ENCODE peak calls at places on chromosomes 11 and 22, in eight cellular contexts. One of them, this sample, is unnamed.

GRCh38 chr22:50469377-50470305 is 5.2 kb downstream of the SBF1 start:
- DNase-seq in dorsolateral prefrontal cortex: no peak
- DNase-seq in body of pancreas: peak; percentile 77
- DNase-seq in skeletal muscle cell: no peak
- DNase-seq in HCT116: peak; percentile 8
- DNase-seq in upper lobe of left lung: peak; percentile 83
- DNase-seq in cardiac fibroblast: peak; percentile 16
- DNase-seq in vagina: no peak
- DNase-seq in this sample: no peak

GRCh38 chr11:126477526-126478275 is 122.2 kb downstream of the ST3GAL4 start:
- DNase-seq in upper lobe of left lung: no peak
- DNase-seq in vagina: no peak
- DNase-seq in cardiac fibroblast: no peak
- DNase-seq in skeletal muscle cell: no peak
- DNase-seq in dorsolateral prefrontal cortex: no peak
- DNase-seq in body of pancreas: no peak
- DNase-seq in HCT116: no peak
- DNase-seq in this sample: no peak

GRCh38 chr11:84691830-84692229 is 935.3 kb downstream of the DLG2 start:
- DNase-seq in vagina: no peak
- DNase-seq in upper lobe of left lung: no peak
- DNase-seq in body of pancreas: no peak
- DNase-seq in HCT116: no peak
- DNase-seq in skeletal muscle cell: no peak
- DNase-seq in dorsolateral prefrontal cortex: no peak
- DNase-seq in cardiac fibroblast: no peak
- DNase-seq in this sample: no peak

GRCh38 chr11:44316388-44317240 is 6.7 kb upstream of the ALX4 start:
- DNase-seq in upper lobe of left lung: no peak
- DNase-seq in vagina: no peak
- DNase-seq in HCT116: no peak
- DNase-seq in skeletal muscle cell: no peak
- DNase-seq in cardiac fibroblast: no peak
- DNase-seq in dorsolateral prefrontal cortex: no peak
- DNase-seq in body of pancreas: no peak
- DNase-seq in this sample: no peak

GRCh38 chr11:109076870-109077269 is 345.1 kb upstream of the C11orf87 start:
- DNase-seq in upper lobe of left lung: no peak
- DNase-seq in vagina: no peak
- DNase-seq in body of pancreas: no peak
- DNase-seq in dorsolateral prefrontal cortex: no peak
- DNase-seq in skeletal muscle cell: no peak
- DNase-seq in HCT116: no peak
- DNase-seq in cardiac fibroblast: peak; percentile 26
- DNase-seq in this sample: no peak

GRCh38 chr11:23226331-23226909 is 366.1 kb upstream of the CCDC179 start:
- DNase-seq in dorsolateral prefrontal cortex: no peak
- DNase-seq in skeletal muscle cell: peak; percentile 45
- DNase-seq in HCT116: no peak
- DNase-seq in vagina: no peak
- DNase-seq in cardiac fibroblast: peak; percentile 26
- DNase-seq in upper lobe of left lung: no peak
- DNase-seq in body of pancreas: no peak
- DNase-seq in this sample: no peak

GRCh38 chr11:47185305-47186075 is 744 bp downstream of the PACSIN3 start:
- DNase-seq in skeletal muscle cell: no peak
- DNase-seq in dorsolateral prefrontal cortex: peak; percentile 41
- DNase-seq in body of pancreas: peak; percentile 79
- DNase-seq in vagina: no peak
- DNase-seq in upper lobe of left lung: peak; percentile 77
- DNase-seq in cardiac fibroblast: peak; percentile 43
- DNase-seq in HCT116: no peak
- DNase-seq in this sample: no peak

GRCh38 chr11:128022007-128022368 is 565.4 kb downstream of the ETS1 start:
- DNase-seq in vagina: no peak
- DNase-seq in cardiac fibroblast: peak; percentile 62
- DNase-seq in body of pancreas: no peak
- DNase-seq in upper lobe of left lung: no peak
- DNase-seq in skeletal muscle cell: peak; percentile 15
- DNase-seq in dorsolateral prefrontal cortex: no peak
- DNase-seq in HCT116: no peak
- DNase-seq in this sample: no peak

GRCh38 chr22:44379817-44380560 is 67.2 kb upstream of the SHISAL1 start:
- DNase-seq in dorsolateral prefrontal cortex: no peak
- DNase-seq in vagina: no peak
- DNase-seq in upper lobe of left lung: no peak
- DNase-seq in HCT116: no peak
- DNase-seq in body of pancreas: peak; percentile 2
- DNase-seq in cardiac fibroblast: no peak
- DNase-seq in skeletal muscle cell: no peak
- DNase-seq in this sample: no peak

GRCh38 chr22:37607010-37607911 is 1.4 kb upstream of the GGA1 start:
- DNase-seq in vagina: no peak
- DNase-seq in cardiac fibroblast: peak; percentile 69
- DNase-seq in upper lobe of left lung: peak; percentile 95
- DNase-seq in body of pancreas: peak; percentile 95
- DNase-seq in dorsolateral prefrontal cortex: peak; percentile 95
- DNase-seq in skeletal muscle cell: no peak
- DNase-seq in HCT116: peak; percentile 83
- DNase-seq in this sample: no peak

GRCh38 chr22:35523167-35523928 is 17.3 kb upstream of the RASD2 start:
- DNase-seq in dorsolateral prefrontal cortex: no peak
- DNase-seq in skeletal muscle cell: no peak
- DNase-seq in vagina: no peak
- DNase-seq in cardiac fibroblast: no peak
- DNase-seq in HCT116: no peak
- DNase-seq in upper lobe of left lung: no peak
- DNase-seq in body of pancreas: no peak
- DNase-seq in this sample: no peak

GRCh38 chr22:49391436-49391835 is 436.2 kb downstream of the BRD1 start:
- DNase-seq in dorsolateral prefrontal cortex: no peak
- DNase-seq in HCT116: no peak
- DNase-seq in skeletal muscle cell: no peak
- DNase-seq in body of pancreas: no peak
- DNase-seq in cardiac fibroblast: no peak
- DNase-seq in vagina: peak; percentile 61
- DNase-seq in upper lobe of left lung: no peak
- DNase-seq in this sample: no peak

GRCh38 chr11:60942207-60942606 is 9.8 kb downstream of the SLC15A3 start:
- DNase-seq in vagina: no peak
- DNase-seq in dorsolateral prefrontal cortex: no peak
- DNase-seq in body of pancreas: no peak
- DNase-seq in cardiac fibroblast: no peak
- DNase-seq in HCT116: no peak
- DNase-seq in upper lobe of left lung: no peak
- DNase-seq in skeletal muscle cell: no peak
- DNase-seq in this sample: no peak

GRCh38 chr11:2432171-2432621 is 12.1 kb downstream of the TRPM5 start:
- DNase-seq in body of pancreas: no peak
- DNase-seq in skeletal muscle cell: no peak
- DNase-seq in vagina: no peak
- DNase-seq in dorsolateral prefrontal cortex: no peak
- DNase-seq in HCT116: no peak
- DNase-seq in cardiac fibroblast: no peak
- DNase-seq in upper lobe of left lung: no peak
- DNase-seq in this sample: no peak

GRCh38 chr11:67498544-67498972 is 6.6 kb downstream of the PITPNM1 start:
- DNase-seq in body of pancreas: no peak
- DNase-seq in vagina: no peak
- DNase-seq in skeletal muscle cell: no peak
- DNase-seq in upper lobe of left lung: no peak
- DNase-seq in HCT116: no peak
- DNase-seq in dorsolateral prefrontal cortex: no peak
- DNase-seq in cardiac fibroblast: no peak
- DNase-seq in this sample: no peak

GRCh38 chr11:76830639-76831312 is 29.9 kb upstream of the ACER3 start:
- DNase-seq in cardiac fibroblast: peak; percentile 77
- DNase-seq in vagina: no peak
- DNase-seq in body of pancreas: peak; percentile 39
- DNase-seq in upper lobe of left lung: no peak
- DNase-seq in dorsolateral prefrontal cortex: peak; percentile 75
- DNase-seq in HCT116: no peak
- DNase-seq in skeletal muscle cell: peak; percentile 58
- DNase-seq in this sample: peak; percentile 67

GRCh38 chr22:20062766-20063083 is 17.3 kb upstream of the DGCR8 start:
- DNase-seq in vagina: no peak
- DNase-seq in HCT116: peak; percentile 29
- DNase-seq in upper lobe of left lung: no peak
- DNase-seq in skeletal muscle cell: no peak
- DNase-seq in dorsolateral prefrontal cortex: no peak
- DNase-seq in body of pancreas: no peak
- DNase-seq in cardiac fibroblast: peak; percentile 52
- DNase-seq in this sample: peak; percentile 3

GRCh38 chr11:66915866-66916265 is 42.3 kb downstream of the PC start:
- DNase-seq in body of pancreas: no peak
- DNase-seq in dorsolateral prefrontal cortex: no peak
- DNase-seq in vagina: no peak
- DNase-seq in upper lobe of left lung: no peak
- DNase-seq in skeletal muscle cell: no peak
- DNase-seq in cardiac fibroblast: no peak
- DNase-seq in HCT116: no peak
- DNase-seq in this sample: no peak

GRCh38 chr11:660681-661444 is 23.8 kb downstream of the DRD4 start:
- DNase-seq in body of pancreas: no peak
- DNase-seq in skeletal muscle cell: no peak
- DNase-seq in dorsolateral prefrontal cortex: no peak
- DNase-seq in cardiac fibroblast: no peak
- DNase-seq in upper lobe of left lung: no peak
- DNase-seq in HCT116: no peak
- DNase-seq in vagina: no peak
- DNase-seq in this sample: no peak

GRCh38 chr11:120751550-120751949 is 240.0 kb downstream of the GRIK4 start:
- DNase-seq in vagina: no peak
- DNase-seq in HCT116: no peak
- DNase-seq in dorsolateral prefrontal cortex: no peak
- DNase-seq in cardiac fibroblast: no peak
- DNase-seq in upper lobe of left lung: no peak
- DNase-seq in skeletal muscle cell: no peak
- DNase-seq in body of pancreas: no peak
- DNase-seq in this sample: no peak

DNA sequence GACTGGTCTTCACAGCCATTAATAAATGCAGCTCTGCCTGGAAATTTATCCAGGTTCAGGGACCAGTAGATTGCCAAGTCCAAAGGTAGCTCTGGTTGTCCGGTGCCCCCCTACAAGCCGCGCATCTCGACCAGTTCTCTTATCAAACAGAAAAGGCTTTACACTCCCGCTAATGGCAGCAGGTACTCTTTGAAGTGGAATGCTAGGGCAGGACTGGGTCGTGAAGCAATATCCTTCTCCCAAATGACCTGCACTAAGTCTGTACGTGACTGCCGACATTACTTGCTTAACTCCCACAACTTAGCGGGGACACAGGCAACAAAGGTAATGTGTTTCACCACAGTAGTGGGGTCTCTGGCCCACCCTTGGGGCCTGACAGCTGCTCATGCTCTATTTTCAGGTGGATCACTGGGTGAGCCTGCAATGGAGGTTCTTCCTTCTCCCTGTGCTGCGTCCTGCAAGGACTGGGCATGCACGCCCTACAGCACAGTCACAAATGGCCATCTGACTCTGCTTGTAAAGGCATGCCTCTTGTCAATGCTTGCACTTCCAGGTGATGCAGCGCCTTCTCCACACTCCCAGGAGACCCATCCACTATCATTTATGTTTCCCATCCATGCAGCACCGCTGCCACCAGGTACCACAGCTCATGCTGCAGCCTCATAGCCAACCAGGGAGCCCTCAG is 96.2 kb upstream of the CTSC start:
- DNase-seq in skeletal muscle cell: no peak
- DNase-seq in body of pancreas: no peak
- DNase-seq in dorsolateral prefrontal cortex: no peak
- DNase-seq in HCT116: no peak
- DNase-seq in upper lobe of left lung: no peak
- DNase-seq in cardiac fibroblast: no peak
- DNase-seq in vagina: no peak
- DNase-seq in this sample: no peak
- H3K4me3 ChIP-seq in skeletal muscle cell: no peak overlapping the region
- H3K4me3 ChIP-seq in body of pancreas: no peak overlapping the region
- H3K4me3 ChIP-seq in dorsolateral prefrontal cortex: no peak overlapping the region
- H3K4me3 ChIP-seq in HCT116: no peak overlapping the region
- H3K4me3 ChIP-seq in upper lobe of left lung: no peak overlapping the region
- H3K4me3 ChIP-seq in cardiac fibroblast: no peak overlapping the region
- H3K4me3 ChIP-seq in vagina: no peak overlapping the region
- H3K4me3 ChIP-seq in this sample: no peak overlapping the region

GRCh38 chr11:103623933-103624332 is 412.5 kb upstream of the DDI1 start:
- DNase-seq in body of pancreas: no peak
- DNase-seq in HCT116: no peak
- DNase-seq in vagina: no peak
- DNase-seq in skeletal muscle cell: no peak
- DNase-seq in upper lobe of left lung: no peak
- DNase-seq in cardiac fibroblast: no peak
- DNase-seq in dorsolateral prefrontal cortex: no peak
- DNase-seq in this sample: no peak

GRCh38 chr11:103619938-103620337 is 416.5 kb upstream of the DDI1 start:
- DNase-seq in HCT116: no peak
- DNase-seq in vagina: no peak
- DNase-seq in skeletal muscle cell: no peak
- DNase-seq in cardiac fibroblast: no peak
- DNase-seq in dorsolateral prefrontal cortex: no peak
- DNase-seq in body of pancreas: no peak
- DNase-seq in upper lobe of left lung: no peak
- DNase-seq in this sample: no peak

GRCh38 chr11:103624708-103625623 is 411.5 kb upstream of the DDI1 start:
- DNase-seq in skeletal muscle cell: peak; percentile 93
- DNase-seq in upper lobe of left lung: no peak
- DNase-seq in body of pancreas: no peak
- DNase-seq in HCT116: no peak
- DNase-seq in dorsolateral prefrontal cortex: no peak
- DNase-seq in vagina: no peak
- DNase-seq in cardiac fibroblast: peak; percentile 94
- DNase-seq in this sample: peak; percentile 89

GRCh38 chr11:103619480-103619879 is 417.0 kb upstream of the DDI1 start:
- DNase-seq in cardiac fibroblast: no peak
- DNase-seq in upper lobe of left lung: no peak
- DNase-seq in dorsolateral prefrontal cortex: no peak
- DNase-seq in body of pancreas: no peak
- DNase-seq in vagina: no peak
- DNase-seq in skeletal muscle cell: no peak
- DNase-seq in HCT116: no peak
- DNase-seq in this sample: no peak

GRCh38 chr11:103622296-103622695 is 414.1 kb upstream of the DDI1 start:
- DNase-seq in cardiac fibroblast: no peak
- DNase-seq in skeletal muscle cell: no peak
- DNase-seq in dorsolateral prefrontal cortex: no peak
- DNase-seq in upper lobe of left lung: no peak
- DNase-seq in vagina: no peak
- DNase-seq in HCT116: no peak
- DNase-seq in body of pancreas: no peak
- DNase-seq in this sample: no peak
- H3K4me3 ChIP-seq in cardiac fibroblast: no peak overlapping the region
- H3K4me3 ChIP-seq in skeletal muscle cell: no peak overlapping the region
- H3K4me3 ChIP-seq in dorsolateral prefrontal cortex: no peak overlapping the region
- H3K4me3 ChIP-seq in upper lobe of left lung: no peak overlapping the region
- H3K4me3 ChIP-seq in vagina: no peak overlapping the region
- H3K4me3 ChIP-seq in HCT116: no peak overlapping the region
- H3K4me3 ChIP-seq in body of pancreas: no peak overlapping the region
- H3K4me3 ChIP-seq in this sample: no peak overlapping the region

GRCh38 chr11:82730286-82730685 is 3.4 kb downstream of the FAM181B start:
- DNase-seq in HCT116: no peak
- DNase-seq in dorsolateral prefrontal cortex: no peak
- DNase-seq in upper lobe of left lung: no peak
- DNase-seq in body of pancreas: no peak
- DNase-seq in cardiac fibroblast: no peak
- DNase-seq in skeletal muscle cell: no peak
- DNase-seq in vagina: no peak
- DNase-seq in this sample: no peak
- H3K4me3 ChIP-seq in HCT116: no peak overlapping the region
- H3K4me3 ChIP-seq in dorsolateral prefrontal cortex: peak overlapping the region; percentile 12
- H3K4me3 ChIP-seq in upper lobe of left lung: no peak overlapping the region
- H3K4me3 ChIP-seq in body of pancreas: no peak overlapping the region
- H3K4me3 ChIP-seq in cardiac fibroblast: no peak overlapping the region
- H3K4me3 ChIP-seq in skeletal muscle cell: no peak overlapping the region
- H3K4me3 ChIP-seq in vagina: no peak overlapping the region
- H3K4me3 ChIP-seq in this sample: no peak overlapping the region

GRCh38 chr22:17780741-17781318 is 6.6 kb upstream of the BID start:
- DNase-seq in upper lobe of left lung: no peak
- DNase-seq in body of pancreas: no peak
- DNase-seq in dorsolateral prefrontal cortex: no peak
- DNase-seq in skeletal muscle cell: no peak
- DNase-seq in vagina: no peak
- DNase-seq in HCT116: no peak
- DNase-seq in cardiac fibroblast: no peak
- DNase-seq in this sample: no peak
- H3K4me3 ChIP-seq in upper lobe of left lung: no peak overlapping the region
- H3K4me3 ChIP-seq in body of pancreas: no peak overlapping the region
- H3K4me3 ChIP-seq in dorsolateral prefrontal cortex: no peak overlapping the region
- H3K4me3 ChIP-seq in skeletal muscle cell: no peak overlapping the region
- H3K4me3 ChIP-seq in vagina: no peak overlapping the region
- H3K4me3 ChIP-seq in HCT116: no peak overlapping the region
- H3K4me3 ChIP-seq in cardiac fibroblast: no peak overlapping the region
- H3K4me3 ChIP-seq in this sample: no peak overlapping the region